ENCODE peak calls at places on chromosome 19, in five cellular contexts. M, F, B, C and Q are unnamed samples.

GRCh38 chr19:46823049-46823448 is 27.6 kb downstream of the AP2S1 start:
- DNase-seq in M (peak), F (no peak), B (no peak), C (no peak), Q (no peak)

GRCh38 chr19:440391-441212 is 20.2 kb downstream of the SHC2 start:
- DNase-seq in M (no peak), F (no peak), B (no peak), C (no peak), Q (peak)

GRCh38 chr19:55156202-55157063 is 1.1 kb downstream of the TNNI3 start:
- DNase-seq in M (no peak), F (peak), B (peak), C (peak), Q (peak)

GRCh38 chr19:28258794-28259193 is 954.2 kb downstream of the UQCRFS1 start:
- DNase-seq in M (no peak), F (no peak), B (no peak), C (no peak), Q (no peak)

GRCh38 chr19:40619333-40620160 is 18.4 kb downstream of the LTBP4 start:
- DNase-seq in M (no peak), F (peak), B (no peak), C (no peak), Q (no peak)

GRCh38 chr19:49680473-49681351 is 3.6 kb downstream of the PRMT1 start:
- DNase-seq in M (peak), F (peak), B (peak), C (peak), Q (peak)

GRCh38 chr19:41792513-41793413 is 3.6 kb upstream of the CEACAM3 start:
- DNase-seq in M (peak), F (peak), B (peak), C (no peak), Q (peak)

GRCh38 chr19:32642771-32643170 is 32.2 kb downstream of the ANKRD27 start:
- DNase-seq in M (no peak), F (no peak), B (no peak), C (no peak), Q (no peak)

GRCh38 chr19:311813-312261 is 20.6 kb upstream of the PLPP2 start:
- DNase-seq in M (no peak), F (no peak), B (no peak), C (no peak), Q (no peak)

GRCh38 chr19:4390862-4391693 is 9.3 kb downstream of the SH3GL1 start:
- DNase-seq in M (peak), F (no peak), B (no peak), C (no peak), Q (peak)

GRCh38 chr19:49339364-49340068 is 4.3 kb downstream of the CD37 start:
- DNase-seq in M (peak), F (peak), B (peak), C (peak), Q (peak)

GRCh38 chr19:1105217-1105872 is 1.6 kb downstream of the GPX4 start:
- DNase-seq in M (no peak), F (peak), B (no peak), C (no peak), Q (no peak)

GRCh38 chr19:6073858-6074708 is 36.2 kb downstream of the RFX2 start:
- DNase-seq in M (no peak), F (no peak), B (no peak), C (peak), Q (no peak)

GRCh38 chr19:12945479-12946091 is at the start of gene RAD23A:
- DNase-seq in M (peak), F (peak), B (peak), C (peak), Q (peak)

GRCh38 chr19:13748169-13748884 is 16.0 kb upstream of the MRI1 start:
- DNase-seq in M (peak), F (no peak), B (peak), C (no peak), Q (no peak)

GRCh38 chr19:10518444-10519361 is 1.5 kb upstream of the S1PR5 start:
- DNase-seq in M (no peak), F (no peak), B (no peak), C (no peak), Q (no peak)

GRCh38 chr19:55473613-55474012 is 2.8 kb upstream of the ZNF628 start:
- DNase-seq in M (peak), F (no peak), B (peak), C (no peak), Q (no peak)

GRCh38 chr19:35528218-35529038 is at the start of gene SBSN:
- DNase-seq in M (peak), F (no peak), B (no peak), C (no peak), Q (no peak)

GRCh38 chr19:27833031-27833430 is 1379.9 kb downstream of the UQCRFS1 start:
- DNase-seq in M (no peak), F (no peak), B (no peak), C (no peak), Q (no peak)

GRCh38 chr19:34430738-34431625 is 2.8 kb downstream of the UBA2 start:
- DNase-seq in M (peak), F (no peak), B (peak), C (peak), Q (no peak)